ENCODE peak calls at places on chromosome 3, in five cellular contexts. U is Right ventricle myocardium superior, K is fibroblast of the conjunctiva, I is transverse colon, Y is sigmoid colon. B is an unnamed sample.

GRCh38 chr3:189896533-189896932 is 224.2 kb downstream of the P3H2 start:
- DNase-seq in U (no peak), K (no peak), I (no peak), Y (no peak), B (no peak)

GRCh38 chr3:24367216-24367615 is 127.4 kb downstream of the THRB start:
- DNase-seq in U (no peak), K (no peak), I (no peak), Y (no peak), B (no peak)

GRCh38 chr3:100289339-100289738 is 28.5 kb downstream of the TBC1D23 start:
- DNase-seq in U (no peak), K (no peak), I (no peak), Y (no peak), B (no peak)

GRCh38 chr3:141450727-141451378 is 36.0 kb upstream of the RASA2 start:
- DNase-seq in U (no peak), K (no peak), I (no peak), Y (no peak), B (no peak)

GRCh38 chr3:45896069-45896468 is 9.7 kb downstream of the CCR9 start:
- DNase-seq in U (no peak), K (no peak), I (no peak), Y (no peak), B (no peak)

GRCh38 chr3:37537914-37538691 is 323.6 kb upstream of the CTDSPL start:
- DNase-seq in U (no peak), K (peak), I (no peak), Y (no peak), B (no peak)

GRCh38 chr3:170634663-170635096 is 48.8 kb upstream of the SLC7A14 start:
- DNase-seq in U (no peak), K (no peak), I (no peak), Y (no peak), B (no peak)

GRCh38 chr3:171991166-171991565 is 48.2 kb upstream of the FNDC3B start:
- DNase-seq in U (no peak), K (no peak), I (no peak), Y (no peak), B (no peak)

GRCh38 chr3:73408597-73408996 is 216.1 kb downstream of the PDZRN3 start:
- DNase-seq in U (no peak), K (no peak), I (no peak), Y (no peak), B (no peak)

B was measured in colonic mucosa.